ENCODE peak calls at places on chromosomes 12 and 14, in five cellular contexts. S, V, Q, U and C are unnamed samples.

GRCh38 chr12:6899837-6900519 is 4.6 kb upstream of the LRRC23 start:
- DNase-seq in S (peak; percentile 56), V (peak; percentile 83), Q (no peak), U (no peak), C (no peak)

GRCh38 chr14:22847661-22848341 is 11.4 kb downstream of the MMP14 start:
- DNase-seq in S (no peak), V (no peak), Q (no peak), U (peak; percentile 39), C (no peak)

GRCh38 chr14:31414190-31414833 is 6.0 kb downstream of the HEATR5A start:
- DNase-seq in S (no peak), V (no peak), Q (no peak), U (no peak), C (no peak)

GRCh38 chr12:14416658-14417057 is 51.2 kb downstream of the ATF7IP start:
- DNase-seq in S (no peak), V (peak; percentile 32), Q (peak; percentile 41), U (peak; percentile 55), C (peak; percentile 12)

GRCh38 chr12:57890191-57891120 is 43.9 kb upstream of the CTDSP2 start:
- DNase-seq in S (no peak), V (no peak), Q (no peak), U (no peak), C (no peak)

GRCh38 chr12:95802482-95803264 is 12.1 kb upstream of the NTN4 start:
- DNase-seq in S (no peak), V (no peak), Q (no peak), U (no peak), C (no peak)

GRCh38 chr12:51972849-51973273 is 21.4 kb downstream of the ACVR1B start:
- DNase-seq in S (no peak), V (no peak), Q (no peak), U (no peak), C (no peak)

GRCh38 chr14:20469890-20470858 is 968 bp downstream of the PNP start:
- DNase-seq in S (no peak), V (peak; percentile 31), Q (peak; percentile 19), U (peak; percentile 38), C (peak; percentile 11)

GRCh38 chr12:3491938-3492867 is 1.2 kb downstream of the PRMT8 start:
- DNase-seq in S (peak; percentile 84), V (peak; percentile 51), Q (peak; percentile 87), U (peak; percentile 95), C (peak; percentile 52)

GRCh38 chr12:112151766-112152541 is 26.6 kb downstream of the TRAFD1 start:
- DNase-seq in S (no peak), V (no peak), Q (no peak), U (no peak), C (no peak)

GRCh38 chr12:66964629-66965028 is 285.8 kb upstream of the GRIP1 start:
- DNase-seq in S (no peak), V (no peak), Q (no peak), U (no peak), C (no peak)

GRCh38 chr14:28766505-28767238 is at the start of gene FOXG1:
- DNase-seq in S (peak; percentile 64), V (no peak), Q (peak; percentile 61), U (peak; percentile 86), C (no peak)

GRCh38 chr12:58640314-58640713 is 280.0 kb downstream of the LRIG3 start:
- DNase-seq in S (no peak), V (no peak), Q (no peak), U (no peak), C (no peak)

GRCh38 chr12:98002887-98003493 is 512.4 kb upstream of the TMPO start:
- DNase-seq in S (peak; percentile 69), V (no peak), Q (peak; percentile 61), U (peak; percentile 77), C (peak; percentile 70)

GRCh38 chr14:94689985-94690400 is 77.8 kb downstream of the SERPINA3 start:
- DNase-seq in S (no peak), V (no peak), Q (no peak), U (peak; percentile 27), C (no peak)

GRCh38 chr12:120658286-120659150 is 18.1 kb downstream of the CABP1 start:
- DNase-seq in S (no peak), V (no peak), Q (no peak), U (no peak), C (no peak)

GRCh38 chr14:75877292-75877691 is 104.5 kb downstream of the TGFB3 start:
- DNase-seq in S (no peak), V (peak; percentile 44), Q (no peak), U (no peak), C (no peak)

GRCh38 chr14:39267592-39268112 is 33.9 kb downstream of the MIA2 start:
- DNase-seq in S (no peak), V (no peak), Q (no peak), U (no peak), C (no peak)

GRCh38 chr14:96249016-96249415 is 7.0 kb upstream of the BDKRB1 start:
- DNase-seq in S (no peak), V (no peak), Q (no peak), U (no peak), C (no peak)

GRCh38 chr12:109111775-109112491 is 4.5 kb upstream of the ACACB start:
- DNase-seq in S (peak; percentile 57), V (peak; percentile 74), Q (peak; percentile 64), U (peak; percentile 63), C (peak; percentile 45)

GRCh38 chr12:111775205-111776193 is 8.8 kb downstream of the ALDH2 start:
- DNase-seq in S (no peak), V (peak; percentile 92), Q (no peak), U (no peak), C (no peak)

GRCh38 chr14:77063581-77064289 is 34.3 kb upstream of the CIPC start:
- DNase-seq in S (no peak), V (no peak), Q (no peak), U (no peak), C (no peak)

GRCh38 chr12:53324113-53324778 is 2.8 kb upstream of the AAAS start:
- DNase-seq in S (no peak), V (no peak), Q (peak; percentile 38), U (peak; percentile 64), C (peak; percentile 66)

GRCh38 chr14:59362533-59362932 is 102.6 kb downstream of the GPR135 start:
- DNase-seq in S (no peak), V (no peak), Q (no peak), U (no peak), C (no peak)

GRCh38 chr14:28704153-28704552 is 62.4 kb upstream of the FOXG1 start:
- DNase-seq in S (no peak), V (no peak), Q (no peak), U (no peak), C (no peak)

GRCh38 chr14:104877806-104878550 is 12.9 kb downstream of the CEP170B start:
- DNase-seq in S (no peak), V (no peak), Q (no peak), U (no peak), C (no peak)

GRCh38 chr14:103315368-103315911 is 18.6 kb upstream of the EIF5 start:
- DNase-seq in S (no peak), V (peak; percentile 23), Q (peak; percentile 38), U (no peak), C (no peak)

GRCh38 chr12:7609480-7609879 is 56.2 kb downstream of the APOBEC1 start:
- DNase-seq in S (no peak), V (no peak), Q (no peak), U (no peak), C (no peak)

GRCh38 chr14:61399365-61399764 is 78.0 kb downstream of the PRKCH start:
- DNase-seq in S (no peak), V (no peak), Q (no peak), U (no peak), C (no peak)

GRCh38 chr12:25200703-25201102 is 5.7 kb downstream of the ETFRF1 start:
- DNase-seq in S (no peak), V (no peak), Q (no peak), U (no peak), C (no peak)

GRCh38 chr14:75303415-75303814 is 24.8 kb downstream of the FOS start:
- DNase-seq in S (peak; percentile 49), V (no peak), Q (peak; percentile 51), U (peak; percentile 83), C (peak; percentile 67)

GRCh38 chr14:105012171-105012985 is 8.5 kb downstream of the CDCA4 start:
- DNase-seq in S (no peak), V (no peak), Q (no peak), U (no peak), C (no peak)

GRCh38 chr14:71701990-71702389 is 230.2 kb upstream of the RGS6 start:
- DNase-seq in S (no peak), V (no peak), Q (no peak), U (no peak), C (no peak)

GRCh38 chr12:2550470-2551090 is 244.2 kb upstream of the FKBP4 start:
- DNase-seq in S (no peak), V (no peak), Q (no peak), U (no peak), C (no peak)

GRCh38 chr12:94059394-94060368 is 88.7 kb upstream of the PLXNC1 start:
- DNase-seq in S (no peak), V (no peak), Q (no peak), U (no peak), C (no peak)

GRCh38 chr12:127145929-127146789 is 1120.8 kb upstream of the TMEM132C start:
- DNase-seq in S (no peak), V (peak; percentile 61), Q (no peak), U (no peak), C (no peak)
- TF ChIP-seq CTCF in S (no peak), V (no peak), Q (no peak), U (no peak), C (no peak)

DNA sequence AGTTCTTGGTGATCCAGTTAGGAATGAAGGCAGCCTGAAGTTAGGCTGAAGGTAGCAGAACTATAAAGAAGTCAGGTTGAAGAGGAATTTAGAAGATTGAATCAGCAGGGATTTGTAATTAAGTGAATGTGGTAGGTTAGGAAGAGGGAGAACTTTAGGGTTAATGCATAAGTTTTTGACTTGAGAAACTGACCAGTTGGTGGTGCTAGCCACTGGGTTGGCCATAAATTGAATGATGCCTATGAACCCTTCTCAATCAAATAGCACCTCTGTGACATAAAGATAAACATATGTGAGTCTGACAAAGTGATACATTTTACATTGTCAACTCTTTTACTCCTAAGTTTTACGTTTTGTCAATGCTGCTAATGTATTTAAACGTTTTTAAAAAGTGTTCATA is 290.6 kb upstream of the NAV3 start:
- DNase-seq in S (no peak), V (no peak), Q (no peak), U (no peak), C (no peak)
- TF ChIP-seq CTCF in S (no peak), V (no peak), Q (no peak), U (peak; percentile 25), C (peak; percentile 40)

GRCh38 chr14:67582061-67582460 is 18.0 kb downstream of the PIGH start:
- DNase-seq in S (no peak), V (no peak), Q (no peak), U (no peak), C (no peak)
- TF ChIP-seq CTCF in S (no peak), V (no peak), Q (no peak), U (no peak), C (peak; percentile 45)

GRCh38 chr14:64465856-64466554 is 706 bp downstream of the AKAP5 start:
- DNase-seq in S (peak; percentile 36), V (peak; percentile 25), Q (peak; percentile 49), U (peak; percentile 81), C (peak; percentile 29)
- TF ChIP-seq CTCF in S (no peak), V (no peak), Q (no peak), U (peak; percentile 38), C (no peak)